ENCODE peak calls at places on chromosomes 12 and 14, in nine cellular contexts. N, J, C, U, H, W, G, V and A are unnamed samples.
A peak's percentile ranks its signal among the peaks of the same experiment; 100 is the strongest.

GRCh38 chr12:122022393-122023338 is 982 bp downstream of the BCL7A start:
- DNase-seq in N (peak; percentile 70), J (peak; percentile 79), C (no peak), U (peak; percentile 69), H (no peak), W (peak; percentile 32), G (no peak), V (no peak), A (peak; percentile 22)

GRCh38 chr14:73223049-73223448 is 14.3 kb upstream of the PAPLN start:
- DNase-seq in N (no peak), J (peak; percentile 31), C (no peak), U (no peak), H (no peak), W (no peak), G (no peak), V (no peak), A (no peak)

GRCh38 chr14:99081156-99081765 is 190.7 kb downstream of the BCL11B start:
- DNase-seq in N (no peak), J (no peak), C (no peak), U (no peak), H (no peak), W (no peak), G (no peak), V (no peak), A (no peak)

GRCh38 chr12:100127766-100128508 is 14.7 kb downstream of the BLTP3B start:
- DNase-seq in N (no peak), J (peak; percentile 15), C (no peak), U (no peak), H (no peak), W (no peak), G (peak; percentile 38), V (no peak), A (no peak)

GRCh38 chr12:3775385-3776035 is 22.6 kb upstream of the CRACR2A start:
- DNase-seq in N (no peak), J (no peak), C (no peak), U (no peak), H (no peak), W (no peak), G (no peak), V (no peak), A (no peak)

GRCh38 chr12:12635651-12636050 is 24.0 kb downstream of the CREBL2 start:
- DNase-seq in N (no peak), J (no peak), C (no peak), U (no peak), H (no peak), W (no peak), G (no peak), V (no peak), A (no peak)

GRCh38 chr12:104792570-104792969 is 165.5 kb downstream of the SLC41A2 start:
- DNase-seq in N (peak; percentile 78), J (no peak), C (no peak), U (no peak), H (no peak), W (no peak), G (peak; percentile 39), V (peak; percentile 47), A (no peak)

GRCh38 chr12:32444895-32445294 is 45.5 kb downstream of the FGD4 start:
- DNase-seq in N (no peak), J (no peak), C (no peak), U (no peak), H (no peak), W (no peak), G (no peak), V (no peak), A (no peak)

GRCh38 chr14:28653521-28653920 is 113.1 kb upstream of the FOXG1 start:
- DNase-seq in N (no peak), J (no peak), C (no peak), U (no peak), H (no peak), W (no peak), G (no peak), V (no peak), A (no peak)

GRCh38 chr12:1628671-1629337 is at the start of gene WNT5B:
- DNase-seq in N (no peak), J (no peak), C (no peak), U (no peak), H (no peak), W (no peak), G (no peak), V (no peak), A (no peak)

GRCh38 chr14:47102472-47102871 is 450.9 kb upstream of the RPL10L start:
- DNase-seq in N (no peak), J (no peak), C (no peak), U (no peak), H (no peak), W (no peak), G (no peak), V (no peak), A (no peak)

GRCh38 chr12:27463826-27464554 is 17.5 kb downstream of the SMCO2 start:
- DNase-seq in N (no peak), J (no peak), C (no peak), U (no peak), H (no peak), W (peak; percentile 81), G (peak; percentile 51), V (no peak), A (no peak)

GRCh38 chr12:79451988-79452387 is 238.8 kb downstream of the PAWR start:
- DNase-seq in N (peak; percentile 86), J (no peak), C (no peak), U (no peak), H (peak; percentile 39), W (peak; percentile 38), G (peak; percentile 36), V (peak; percentile 59), A (no peak)

GRCh38 chr12:12803186-12803585 is 10.0 kb upstream of the DDX47 start:
- DNase-seq in N (peak; percentile 76), J (peak; percentile 14), C (no peak), U (peak; percentile 61), H (peak; percentile 85), W (no peak), G (no peak), V (peak; percentile 38), A (no peak)

GRCh38 chr12:123085730-123086487 is 65.0 kb downstream of the PITPNM2 start:
- DNase-seq in N (no peak), J (no peak), C (no peak), U (no peak), H (peak; percentile 27), W (peak; percentile 62), G (no peak), V (peak; percentile 33), A (no peak)

GRCh38 chr12:90174198-90174510 is 465.5 kb upstream of the ATP2B1 start:
- DNase-seq in N (no peak), J (no peak), C (no peak), U (no peak), H (no peak), W (no peak), G (no peak), V (no peak), A (peak; percentile 74)

GRCh38 chr12:54240971-54241588 is 38.8 kb downstream of the CBX5 start:
- DNase-seq in N (no peak), J (no peak), C (no peak), U (no peak), H (no peak), W (no peak), G (no peak), V (no peak), A (no peak)

GRCh38 chr14:23147676-23148075 is 28.6 kb upstream of the CEBPE start:
- DNase-seq in N (no peak), J (no peak), C (no peak), U (no peak), H (no peak), W (no peak), G (peak; percentile 27), V (no peak), A (no peak)

GRCh38 chr14:71300474-71301359 is 393.5 kb downstream of the PCNX1 start:
- DNase-seq in N (no peak), J (no peak), C (no peak), U (no peak), H (no peak), W (no peak), G (no peak), V (no peak), A (no peak)
- H3K4me3 ChIP-seq in N (no peak overlapping the region), J (no peak overlapping the region), C (no peak overlapping the region), U (no peak overlapping the region), H (no peak overlapping the region), W (no peak overlapping the region), G (no peak overlapping the region), V (no peak overlapping the region), A (no peak overlapping the region)

GRCh38 chr12:45914090-45914489 is 76.3 kb downstream of the SCAF11 start:
- DNase-seq in N (no peak), J (no peak), C (no peak), U (no peak), H (no peak), W (no peak), G (peak; percentile 59), V (no peak), A (no peak)

GRCh38 chr12:45913631-45914030 is 76.7 kb downstream of the SCAF11 start:
- DNase-seq in N (no peak), J (peak; percentile 7), C (no peak), U (no peak), H (no peak), W (no peak), G (no peak), V (no peak), A (no peak)

GRCh38 chr12:45912774-45913173 is 77.6 kb downstream of the SCAF11 start:
- DNase-seq in N (no peak), J (no peak), C (no peak), U (no peak), H (no peak), W (no peak), G (no peak), V (no peak), A (no peak)

GRCh38 chr12:45907955-45908354 is 82.4 kb downstream of the SCAF11 start:
- DNase-seq in N (no peak), J (peak; percentile 46), C (no peak), U (no peak), H (no peak), W (no peak), G (no peak), V (no peak), A (no peak)

GRCh38 chr12:45909041-45909713 is 81.2 kb downstream of the SCAF11 start:
- DNase-seq in N (no peak), J (no peak), C (no peak), U (no peak), H (no peak), W (no peak), G (peak; percentile 26), V (no peak), A (no peak)
- H3K27ac ChIP-seq in N (no peak overlapping the region), J (no peak overlapping the region), C (no peak overlapping the region), U (no peak overlapping the region), H (no peak overlapping the region), W (no peak overlapping the region), G (peak overlapping the region; percentile 34), V (no peak overlapping the region), A (no peak overlapping the region)

GRCh38 chr14:76947078-76947837 is 81.2 kb downstream of the IRF2BPL start:
- DNase-seq in N (peak; percentile 95), J (peak; percentile 80), C (peak; percentile 84), U (peak; percentile 64), H (peak; percentile 89), W (peak; percentile 90), G (peak; percentile 61), V (peak; percentile 59), A (peak; percentile 89)
- TF ChIP-seq CTCF in N (peak; percentile 62), J (peak; percentile 62), C (peak; percentile 42), U (peak; percentile 54), H (peak; percentile 48), W (peak; percentile 68), G (peak; percentile 35), V (peak; percentile 62), A (peak; percentile 63)

DNA sequence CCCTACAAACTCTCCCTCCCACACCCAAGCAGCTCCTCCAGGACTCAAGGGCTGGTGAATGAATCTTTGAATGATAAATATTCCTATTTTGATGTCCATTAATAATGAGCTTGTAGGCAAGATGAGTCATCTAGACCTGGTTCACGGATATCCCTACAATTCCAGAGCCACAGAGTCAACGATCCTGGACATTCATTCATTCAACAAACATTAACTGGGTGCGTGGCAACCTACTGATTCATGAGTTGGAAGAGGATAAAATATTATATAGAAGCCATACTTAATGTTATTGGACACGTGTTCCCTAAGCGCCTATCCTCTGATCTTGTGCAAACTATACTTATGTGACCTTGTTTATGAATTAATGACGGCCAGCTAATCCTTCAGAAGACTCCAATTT is 420 bp upstream of the OTUB2 start:
- DNase-seq in N (no peak), J (no peak), C (no peak), U (no peak), H (no peak), W (no peak), G (no peak), V (no peak), A (no peak)
- H3K4me3 ChIP-seq in N (peak overlapping the region; percentile 55), J (no peak overlapping the region), C (no peak overlapping the region), U (no peak overlapping the region), H (peak overlapping the region; percentile 79), W (peak overlapping the region; percentile 82), G (no peak overlapping the region), V (peak overlapping the region; percentile 78), A (no peak overlapping the region)